ENCODE peak calls at places on chromosomes 3 and 15, in six cellular contexts. One of them, this sample, is unnamed.

GRCh38 chr3:150184426-150185071 is 213.9 kb upstream of the PFN2 start:
- DNase-seq in cardiac fibroblast: peak; percentile 33
- DNase-seq in NCI-H1436: no peak
- DNase-seq in fibroblast of gingiva: peak; percentile 17
- DNase-seq in SHP77: no peak
- DNase-seq in effector CD4-positive, alpha-beta T cell: no peak
- DNase-seq in this sample: no peak

GRCh38 chr15:98614681-98615080 is 33.7 kb upstream of the IGF1R start:
- DNase-seq in fibroblast of gingiva: no peak
- DNase-seq in NCI-H1436: no peak
- DNase-seq in SHP77: no peak
- DNase-seq in cardiac fibroblast: no peak
- DNase-seq in effector CD4-positive, alpha-beta T cell: no peak
- DNase-seq in this sample: no peak

GRCh38 chr3:126025116-126025729 is 56.2 kb downstream of the ROPN1B start:
- DNase-seq in NCI-H1436: no peak
- DNase-seq in effector CD4-positive, alpha-beta T cell: no peak
- DNase-seq in cardiac fibroblast: no peak
- DNase-seq in SHP77: no peak
- DNase-seq in fibroblast of gingiva: no peak
- DNase-seq in this sample: no peak

GRCh38 chr3:196941846-196942225 is 492 bp downstream of the NCBP2 start:
- DNase-seq in effector CD4-positive, alpha-beta T cell: peak; percentile 48
- DNase-seq in SHP77: no peak
- DNase-seq in NCI-H1436: peak; percentile 35
- DNase-seq in cardiac fibroblast: peak; percentile 62
- DNase-seq in fibroblast of gingiva: peak; percentile 28
- DNase-seq in this sample: peak; percentile 56

GRCh38 chr3:53350652-53351051 is 3.3 kb upstream of the DCP1A start:
- DNase-seq in NCI-H1436: no peak
- DNase-seq in cardiac fibroblast: peak; percentile 39
- DNase-seq in effector CD4-positive, alpha-beta T cell: no peak
- DNase-seq in fibroblast of gingiva: peak; percentile 38
- DNase-seq in SHP77: peak; percentile 19
- DNase-seq in this sample: no peak

GRCh38 chr3:129756871-129757270 is 136.6 kb downstream of the TMCC1 start:
- DNase-seq in SHP77: no peak
- DNase-seq in effector CD4-positive, alpha-beta T cell: no peak
- DNase-seq in cardiac fibroblast: peak; percentile 76
- DNase-seq in NCI-H1436: no peak
- DNase-seq in fibroblast of gingiva: peak; percentile 89
- DNase-seq in this sample: peak; percentile 69

GRCh38 chr3:15616053-15616452 is 14.5 kb downstream of the BTD start:
- DNase-seq in SHP77: no peak
- DNase-seq in NCI-H1436: no peak
- DNase-seq in effector CD4-positive, alpha-beta T cell: no peak
- DNase-seq in fibroblast of gingiva: peak; percentile 34
- DNase-seq in cardiac fibroblast: peak; percentile 86
- DNase-seq in this sample: no peak

GRCh38 chr15:40363611-40364010 is 5.6 kb downstream of the DISP2 start:
- DNase-seq in cardiac fibroblast: no peak
- DNase-seq in effector CD4-positive, alpha-beta T cell: no peak
- DNase-seq in NCI-H1436: no peak
- DNase-seq in SHP77: no peak
- DNase-seq in fibroblast of gingiva: no peak
- DNase-seq in this sample: no peak

GRCh38 chr15:45112592-45113379 is 1.2 kb downstream of the DUOX2 start:
- DNase-seq in fibroblast of gingiva: no peak
- DNase-seq in NCI-H1436: no peak
- DNase-seq in cardiac fibroblast: no peak
- DNase-seq in effector CD4-positive, alpha-beta T cell: no peak
- DNase-seq in SHP77: no peak
- DNase-seq in this sample: no peak

GRCh38 chr3:184575701-184576100 is 14.1 kb downstream of the EPHB3 start:
- DNase-seq in effector CD4-positive, alpha-beta T cell: no peak
- DNase-seq in SHP77: no peak
- DNase-seq in NCI-H1436: no peak
- DNase-seq in fibroblast of gingiva: no peak
- DNase-seq in cardiac fibroblast: no peak
- DNase-seq in this sample: no peak

GRCh38 chr15:39472661-39473657 is 107.9 kb upstream of the THBS1 start:
- DNase-seq in NCI-H1436: no peak
- DNase-seq in SHP77: no peak
- DNase-seq in fibroblast of gingiva: peak; percentile 99
- DNase-seq in effector CD4-positive, alpha-beta T cell: no peak
- DNase-seq in cardiac fibroblast: peak; percentile 100
- DNase-seq in this sample: no peak

GRCh38 chr3:136195258-136196063 is 674 bp downstream of the MSL2 start:
- DNase-seq in SHP77: peak; percentile 56
- DNase-seq in fibroblast of gingiva: peak; percentile 82
- DNase-seq in NCI-H1436: peak; percentile 75
- DNase-seq in effector CD4-positive, alpha-beta T cell: peak; percentile 77
- DNase-seq in cardiac fibroblast: peak; percentile 86
- DNase-seq in this sample: peak; percentile 79